ENCODE peak calls at places on chromosomes 5 and 9, in six cellular contexts. K is aorta, M is tibial artery, L is SJSA1, Y is spleen, X is psoas muscle. H is an unnamed sample. For H3K4me1, the result is how much of the 10 kb centered on the place peaks cover.

GRCh38 chr9:131874447-131874846 is 134.6 kb upstream of the RAPGEF1 start:
- DNase-seq in K (no peak), M (no peak), L (no peak), Y (peak), X (no peak), H (no peak)

GRCh38 chr5:82259172-82259800 is 18.9 kb downstream of the RPS23 start:
- DNase-seq in K (no peak), M (no peak), L (no peak), Y (no peak), X (no peak), H (no peak)

GRCh38 chr9:94899464-94900221 is 173.1 kb downstream of the AOPEP start:
- DNase-seq in K (no peak), M (no peak), L (no peak), Y (no peak), X (no peak), H (no peak)

GRCh38 chr9:132834343-132834742 is 43.7 kb downstream of the AK8 start:
- DNase-seq in K (no peak), M (no peak), L (no peak), Y (no peak), X (no peak), H (no peak)

GRCh38 chr5:73266925-73267775 is 94.2 kb downstream of the TMEM174 start:
- DNase-seq in K (no peak), M (no peak), L (no peak), Y (no peak), X (no peak), H (no peak)

GRCh38 chr9:128203024-128203841 is at the start of gene DNM1:
- DNase-seq in K (peak), M (peak), L (no peak), Y (peak), X (peak), H (peak)

GRCh38 chr9:17802249-17802857 is 223.5 kb downstream of the SH3GL2 start:
- DNase-seq in K (no peak), M (no peak), L (no peak), Y (no peak), X (no peak), H (no peak)

GRCh38 chr5:11912-12311 is 80.1 kb upstream of the PLEKHG4B start:
- DNase-seq in K (no peak), M (no peak), L (no peak), Y (no peak), X (no peak), H (no peak)

GRCh38 chr9:110744753-110745522 is 76.3 kb downstream of the MUSK start:
- DNase-seq in K (no peak), M (peak), L (peak), Y (no peak), X (peak), H (no peak)

GRCh38 chr5:85049020-85049419 is 664.3 kb upstream of the EDIL3 start:
- DNase-seq in K (no peak), M (no peak), L (peak), Y (no peak), X (no peak), H (no peak)

GRCh38 chr5:12845549-12846159 is 941.4 kb upstream of the CTNND2 start:
- DNase-seq in K (no peak), M (no peak), L (no peak), Y (no peak), X (no peak), H (no peak)

GRCh38 chr5:33524476-33524875 is 83.7 kb downstream of the TARS1 start:
- DNase-seq in K (no peak), M (no peak), L (no peak), Y (no peak), X (no peak), H (no peak)

GRCh38 chr5:34062419-34062818 is 19.4 kb upstream of the C1QTNF3 start:
- DNase-seq in K (no peak), M (no peak), L (no peak), Y (no peak), X (no peak), H (no peak)

GRCh38 chr5:72849546-72849945 is 33.1 kb downstream of the TNPO1 start:
- DNase-seq in K (no peak), M (no peak), L (no peak), Y (no peak), X (no peak), H (no peak)

GRCh38 chr9:107711528-107711927 is 222.0 kb upstream of the KLF4 start:
- DNase-seq in K (peak), M (no peak), L (peak), Y (no peak), X (peak), H (peak)

GRCh38 chr9:38024036-38024681 is 44.9 kb downstream of the SHB start:
- DNase-seq in K (no peak), M (peak), L (no peak), Y (no peak), X (peak), H (no peak)

GRCh38 chr9:107348836-107349235 is 65.8 kb downstream of the RAD23B start:
- DNase-seq in K (no peak), M (no peak), L (no peak), Y (no peak), X (no peak), H (no peak)

GRCh38 chr5:10655686-10656075 is 91.8 kb downstream of the ANKRD33B start:
- DNase-seq in K (no peak), M (no peak), L (peak), Y (no peak), X (peak), H (no peak)

GRCh38 chr9:133139246-133140173 is 18.5 kb upstream of the RALGDS start:
- DNase-seq in K (no peak), M (no peak), L (no peak), Y (no peak), X (no peak), H (peak)

GRCh38 chr9:138017200-138017599 is 139.6 kb downstream of the CACNA1B start:
- DNase-seq in K (no peak), M (no peak), L (no peak), Y (no peak), X (peak), H (no peak)

GRCh38 chr5:5188377-5189020 is 48.4 kb downstream of the ADAMTS16 start:
- DNase-seq in K (no peak), M (no peak), L (no peak), Y (no peak), X (no peak), H (no peak)

GRCh38 chr9:135619599-135619886 is 19.8 kb downstream of the GLT6D1 start:
- DNase-seq in K (no peak), M (no peak), L (peak), Y (no peak), X (no peak), H (no peak)

GRCh38 chr5:127660048-127660733 is 11.3 kb downstream of the CTXN3 start:
- DNase-seq in K (no peak), M (no peak), L (no peak), Y (no peak), X (no peak), H (no peak)

GRCh38 chr9:130172858-130173461 is 756 bp downstream of the NCS1 start:
- DNase-seq in K (peak), M (peak), L (no peak), Y (no peak), X (no peak), H (no peak)

GRCh38 chr9:87749335-87750035 is 23.6 kb downstream of the CTSL start:
- DNase-seq in K (no peak), M (no peak), L (no peak), Y (no peak), X (no peak), H (no peak)

GRCh38 chr5:148776780-148777179 is 49.6 kb upstream of the ADRB2 start:
- DNase-seq in K (peak), M (no peak), L (peak), Y (no peak), X (no peak), H (no peak)

GRCh38 chr5:119268387-119269060 is 87.3 kb upstream of the TNFAIP8 start:
- DNase-seq in K (peak), M (peak), L (peak), Y (peak), X (peak), H (peak)

GRCh38 chr9:68861436-68861835 is 152.5 kb downstream of the PRKACG start:
- DNase-seq in K (no peak), M (no peak), L (no peak), Y (no peak), X (no peak), H (no peak)

GRCh38 chr5:99019254-99019653 is 90.4 kb upstream of the CHD1 start:
- DNase-seq in K (no peak), M (no peak), L (no peak), Y (no peak), X (no peak), H (no peak)

GRCh38 chr9:121744002-121744686 is 92.7 kb downstream of the DAB2IP start:
- DNase-seq in K (no peak), M (peak), L (no peak), Y (peak), X (peak), H (peak)

GRCh38 chr5:157308826-157309465 is 43.0 kb downstream of the CYFIP2 start:
- DNase-seq in K (no peak), M (no peak), L (no peak), Y (no peak), X (no peak), H (no peak)

GRCh38 chr5:176844706-176845391 is 34.5 kb downstream of the UNC5A start:
- DNase-seq in K (no peak), M (no peak), L (no peak), Y (no peak), X (no peak), H (no peak)

GRCh38 chr5:154782326-154782725 is 27.1 kb downstream of the LARP1 start:
- DNase-seq in K (no peak), M (no peak), L (no peak), Y (no peak), X (no peak), H (no peak)
- H3K4me1 ChIP-seq in K (under half), M (under half), L (under half), Y (half or more), X (half or more), H (under half)

GRCh38 chr5:1946122-1946677 is 63.5 kb upstream of the IRX4 start:
- DNase-seq in K (no peak), M (no peak), L (no peak), Y (no peak), X (no peak), H (no peak)

GRCh38 chr5:1945606-1946005 is 62.9 kb upstream of the IRX4 start:
- DNase-seq in K (no peak), M (no peak), L (no peak), Y (no peak), X (peak), H (no peak)

GRCh38 chr5:1948111-1948510 is 65.4 kb upstream of the IRX4 start:
- DNase-seq in K (no peak), M (no peak), L (no peak), Y (no peak), X (no peak), H (no peak)

GRCh38 chr5:1948663-1949191 is 66.0 kb upstream of the IRX4 start:
- DNase-seq in K (no peak), M (no peak), L (no peak), Y (no peak), X (peak), H (no peak)

GRCh38 chr5:1946776-1947175 is 64.1 kb upstream of the IRX4 start:
- DNase-seq in K (no peak), M (no peak), L (no peak), Y (no peak), X (no peak), H (no peak)
- H3K27ac ChIP-seq in K (no peak), M (no peak), L (no peak), Y (no peak), X (no peak), H (no peak)

GRCh38 chr5:61352612-61353156 is 20.6 kb downstream of the ZSWIM6 start:
- DNase-seq in K (no peak), M (no peak), L (no peak), Y (no peak), X (no peak), H (no peak)

GRCh38 chr5:61350535-61350934 is 18.5 kb downstream of the ZSWIM6 start:
- DNase-seq in K (no peak), M (no peak), L (no peak), Y (no peak), X (no peak), H (no peak)

GRCh38 chr5:61351733-61352132 is 19.7 kb downstream of the ZSWIM6 start:
- DNase-seq in K (no peak), M (no peak), L (no peak), Y (no peak), X (no peak), H (no peak)

GRCh38 chr5:61348437-61348836 is 16.4 kb downstream of the ZSWIM6 start:
- DNase-seq in K (no peak), M (no peak), L (no peak), Y (no peak), X (no peak), H (no peak)

GRCh38 chr5:61349935-61350334 is 17.9 kb downstream of the ZSWIM6 start:
- DNase-seq in K (no peak), M (no peak), L (no peak), Y (no peak), X (no peak), H (no peak)
- H3K4me1 ChIP-seq in K (under half), M (under half), L (under half), Y (half or more), X (under half), H (under half)

GRCh38 chr9:113153599-113153998 is 2.8 kb downstream of the SLC31A2 start:
- DNase-seq in K (no peak), M (no peak), L (no peak), Y (no peak), X (no peak), H (no peak)
- H3K27ac ChIP-seq in K (no peak), M (no peak), L (no peak), Y (no peak), X (peak), H (no peak)

DNA sequence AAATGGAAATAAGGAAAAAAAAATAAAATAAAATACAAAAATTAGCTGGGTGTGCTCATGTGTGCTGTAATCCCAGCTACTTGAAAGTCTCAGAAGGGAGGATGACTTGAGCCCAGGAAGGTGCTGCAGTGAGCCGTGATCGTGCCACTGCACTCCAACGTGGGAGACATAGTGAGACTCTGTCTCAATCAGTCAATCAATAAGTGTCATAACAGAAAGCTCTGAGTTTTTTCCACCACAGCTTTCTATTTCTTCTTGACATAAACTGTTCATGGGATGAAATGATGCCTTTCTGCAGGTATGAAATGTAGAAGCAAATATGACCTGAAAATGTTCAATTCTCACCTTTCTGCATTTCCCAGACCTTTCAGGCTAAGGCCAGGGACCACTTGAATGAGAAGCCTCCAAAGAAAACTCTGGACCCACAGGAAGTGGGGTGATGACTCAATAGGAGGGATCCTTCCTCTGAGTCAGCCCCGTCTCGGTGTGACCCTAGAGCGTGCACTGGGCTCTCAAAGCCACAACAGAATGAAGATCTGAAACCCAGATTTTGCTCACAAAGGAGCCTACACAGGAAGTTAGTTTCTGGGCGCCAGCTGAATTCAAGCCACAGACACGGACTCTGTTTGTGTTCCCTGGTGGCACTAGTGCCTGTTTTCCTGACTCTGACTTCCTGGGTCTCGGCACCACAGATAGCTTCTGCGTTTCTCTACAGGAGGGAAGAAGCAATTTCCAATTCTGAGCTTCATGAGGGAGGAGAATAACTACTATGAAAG is 62.0 kb downstream of the ANKH start:
- DNase-seq in K (peak), M (peak), L (peak), Y (peak), X (peak), H (peak)
- H3K4me1 ChIP-seq in K (under half), M (under half), L (under half), Y (under half), X (half or more), H (under half)

DNA sequence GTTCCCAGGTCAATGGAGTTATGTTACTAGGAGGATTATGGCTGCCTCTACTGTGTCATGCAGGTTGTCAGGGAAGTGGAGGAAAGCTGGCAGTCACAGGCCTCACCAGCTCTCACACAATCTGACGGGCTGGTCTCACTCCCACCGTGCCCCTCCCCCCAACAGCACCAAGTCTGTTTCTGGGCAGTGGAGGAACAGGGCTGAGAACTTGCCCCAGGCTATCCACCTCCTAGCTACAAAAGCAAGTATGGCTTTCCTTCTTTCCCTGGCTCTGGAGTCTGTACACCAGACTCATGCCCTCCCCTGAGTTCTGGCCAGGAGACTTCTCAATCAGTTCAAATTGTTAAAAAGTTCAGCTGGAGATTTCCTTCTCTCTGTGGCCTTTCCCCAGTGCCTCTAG is 25.7 kb upstream of the RIOK2 start:
- DNase-seq in K (no peak), M (no peak), L (no peak), Y (no peak), X (no peak), H (no peak)
- H3K27ac ChIP-seq in K (no peak), M (no peak), L (no peak), Y (no peak), X (no peak), H (no peak)

DNA sequence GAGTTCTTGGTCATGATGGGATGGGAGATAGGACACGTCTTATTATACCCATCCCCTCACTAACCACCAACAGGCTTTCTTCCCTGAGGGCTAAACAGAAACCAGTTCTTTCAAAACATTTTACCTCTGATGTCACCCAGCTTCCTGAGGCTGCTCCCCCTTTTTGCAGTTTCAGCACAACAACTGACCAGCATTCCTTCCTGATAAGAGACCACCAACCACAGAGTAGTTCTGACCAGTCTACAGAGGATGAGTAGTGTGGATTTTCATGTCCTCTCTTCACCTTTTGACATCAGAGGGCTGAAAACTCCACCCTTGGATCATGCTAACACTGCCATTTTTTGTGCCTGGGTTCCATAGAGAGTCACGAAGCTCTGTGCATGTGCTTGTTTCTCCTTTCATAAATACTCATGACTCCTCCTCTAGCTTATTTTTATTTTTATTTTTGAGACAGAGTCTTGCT is 82.6 kb downstream of the OSTF1 start:
- DNase-seq in K (no peak), M (no peak), L (no peak), Y (no peak), X (no peak), H (no peak)
- H3K4me1 ChIP-seq in K (under half), M (under half), L (under half), Y (under half), X (under half), H (under half)

GRCh38 chr9:105656131-105656921 is 5.9 kb upstream of the TAL2 start:
- DNase-seq in K (no peak), M (no peak), L (no peak), Y (peak), X (peak), H (peak)

GRCh38 chr9:105646879-105647594 is 15.2 kb upstream of the TAL2 start:
- DNase-seq in K (no peak), M (no peak), L (no peak), Y (no peak), X (no peak), H (no peak)

GRCh38 chr9:105647595-105648349 is 14.5 kb upstream of the TAL2 start:
- DNase-seq in K (no peak), M (no peak), L (no peak), Y (no peak), X (no peak), H (no peak)

DNA sequence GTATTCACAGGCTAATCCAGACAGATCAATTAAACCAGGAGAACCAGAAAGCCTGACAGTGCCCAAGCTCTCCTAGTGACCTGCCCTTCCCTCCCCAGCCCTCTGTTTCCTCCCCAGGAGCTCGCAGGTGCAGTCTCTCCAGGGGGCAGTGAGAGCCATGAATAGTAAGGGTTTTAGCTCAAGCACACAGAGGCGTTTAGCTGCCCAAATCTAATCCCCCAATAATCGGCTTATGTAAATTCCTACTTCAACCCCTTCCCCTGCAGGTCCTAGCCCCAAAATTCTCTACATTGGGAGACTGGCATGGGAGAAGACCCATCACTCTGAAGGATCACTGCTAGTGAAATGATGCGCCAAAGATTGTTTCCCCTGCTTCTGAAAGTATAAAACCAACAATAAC is 10.5 kb upstream of the TAL2 start:
- DNase-seq in K (no peak), M (no peak), L (no peak), Y (no peak), X (no peak), H (no peak)
- H3K27ac ChIP-seq in K (no peak), M (no peak), L (no peak), Y (no peak), X (no peak), H (no peak)

GRCh38 chr5:57839447-57839846 is 356.8 kb upstream of the ACTBL2 start:
- DNase-seq in K (no peak), M (no peak), L (no peak), Y (no peak), X (no peak), H (no peak)
- H3K4me1 ChIP-seq in K (under half), M (under half), L (half or more), Y (under half), X (under half), H (under half)

GRCh38 chr9:36192196-36192595 is 1.5 kb downstream of the CLTA start:
- DNase-seq in K (no peak), M (no peak), L (no peak), Y (no peak), X (no peak), H (no peak)

GRCh38 chr9:36191290-36191645 is 547 bp downstream of the CLTA start:
- DNase-seq in K (peak), M (no peak), L (no peak), Y (peak), X (peak), H (peak)

GRCh38 chr9:36193049-36193448 is 2.3 kb downstream of the CLTA start:
- DNase-seq in K (no peak), M (no peak), L (no peak), Y (no peak), X (no peak), H (no peak)

GRCh38 chr9:36190388-36191289 is at the start of gene CLTA:
- DNase-seq in K (peak), M (peak), L (peak), Y (peak), X (peak), H (peak)

DNA sequence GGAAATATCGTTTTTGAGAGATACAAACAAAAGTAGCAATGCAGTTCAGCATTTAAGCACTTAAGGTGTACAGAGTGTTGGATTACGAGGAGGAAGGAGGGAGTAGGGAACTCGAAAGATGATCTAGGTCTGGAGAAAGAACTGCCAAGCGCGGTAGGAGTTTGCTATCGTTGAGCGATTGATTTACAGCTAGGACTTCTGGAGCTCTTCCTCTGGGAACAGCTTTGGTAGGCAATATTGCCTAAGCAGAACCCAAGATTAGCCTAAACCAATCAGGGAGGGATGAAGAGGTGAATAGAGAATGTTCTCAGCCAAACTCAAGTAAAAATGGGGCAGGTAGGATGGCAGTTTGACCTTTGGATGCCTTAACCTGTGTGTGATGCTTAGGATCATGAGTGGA is 975 bp downstream of the CLTA start:
- DNase-seq in K (no peak), M (no peak), L (no peak), Y (no peak), X (no peak), H (no peak)
- H3K27ac ChIP-seq in K (no peak), M (peak), L (peak), Y (peak), X (peak), H (peak)